ENCODE peak calls at places on chromosomes 6 and 20, in ten cellular contexts. V is bronchial epithelial cell, X is left lung, L is stomach, C is heart left ventricle, N is neural progenitor cell, E is cardiac muscle cell, F is transverse colon, Y is GM12865, A is upper lobe of right lung. P is an unnamed sample.

GRCh38 chr6:73299171-73300073 is 36.4 kb upstream of the KHDC1 start:
- DNase-seq in X (peak; percentile 75), F (no peak), N (no peak), L (no peak), A (no peak), C (peak; percentile 39), V (no peak), Y (no peak), E (peak; percentile 30), P (no peak)

GRCh38 chr20:57698191-57698866 is 11.5 kb downstream of the PMEPA1 start:
- DNase-seq in C (no peak), A (no peak), E (peak; percentile 94), N (no peak), X (no peak), Y (no peak), F (peak; percentile 77), L (peak; percentile 40), V (peak; percentile 100), P (no peak)

GRCh38 chr20:41411458-41411857 is 44.8 kb upstream of the EMILIN3 start:
- DNase-seq in N (peak; percentile 18), Y (peak; percentile 10), V (peak; percentile 39), C (no peak), F (no peak), A (no peak), X (no peak), L (no peak), E (peak; percentile 55), P (no peak)

GRCh38 chr6:164072240-164072666 is 657.7 kb downstream of the QKI start:
- DNase-seq in X (no peak), Y (no peak), N (no peak), V (no peak), F (no peak), C (no peak), E (peak; percentile 48), L (no peak), A (no peak), P (no peak)

GRCh38 chr20:60810561-60810960 is 441.5 kb upstream of the CDH4 start:
- DNase-seq in E (no peak), C (no peak), F (no peak), A (no peak), Y (no peak), L (no peak), N (no peak), V (no peak), X (no peak), P (no peak)

GRCh38 chr20:9141070-9141469 is 72.2 kb downstream of the PLCB4 start:
- DNase-seq in E (no peak), L (no peak), F (no peak), A (no peak), Y (no peak), X (no peak), C (no peak), V (no peak), N (no peak), P (no peak)

GRCh38 chr6:160945516-160946177 is 45.9 kb upstream of the MAP3K4 start:
- DNase-seq in A (no peak), F (no peak), Y (no peak), C (no peak), E (no peak), V (no peak), L (no peak), X (no peak), N (no peak), P (no peak)

GRCh38 chr20:8399963-8400362 is 267.9 kb downstream of the PLCB1 start:
- DNase-seq in C (no peak), L (no peak), Y (peak; percentile 84), V (no peak), N (no peak), E (no peak), X (no peak), F (no peak), A (no peak), P (no peak)

GRCh38 chr6:125797934-125798444 is 7.2 kb downstream of the NCOA7 start:
- DNase-seq in V (peak; percentile 38), A (no peak), L (no peak), X (no peak), C (no peak), N (no peak), Y (no peak), F (no peak), E (no peak), P (no peak)
- H3K4me3 ChIP-seq in V (no peak overlapping the region), A (no peak overlapping the region), L (no peak overlapping the region), X (no peak overlapping the region), C (no peak overlapping the region), N (no peak overlapping the region), Y (no peak overlapping the region), F (no peak overlapping the region), E (no peak overlapping the region), P (no peak overlapping the region)

GRCh38 chr20:21522479-21523397 is 8.9 kb upstream of the NKX2-2 start:
- DNase-seq in Y (no peak), E (no peak), F (no peak), C (no peak), V (no peak), N (peak; percentile 76), A (no peak), X (peak; percentile 76), L (no peak), P (no peak)
- H3K4me3 ChIP-seq in Y (no peak overlapping the region), E (peak overlapping the region; percentile 31), F (no peak overlapping the region), C (peak overlapping the region; percentile 32), V (no peak overlapping the region), N (peak overlapping the region; percentile 52), A (no peak overlapping the region), X (no peak overlapping the region), L (peak overlapping the region; percentile 36), P (peak overlapping the region; percentile 18)

GRCh38 chr6:150079604-150080003 is 10.7 kb upstream of the ULBP3 start:
- DNase-seq in F (no peak), C (no peak), N (peak; percentile 23), A (no peak), X (no peak), Y (no peak), V (no peak), L (no peak), E (no peak), P (no peak)
- H3K4me3 ChIP-seq in F (no peak overlapping the region), C (no peak overlapping the region), N (no peak overlapping the region), A (no peak overlapping the region), X (no peak overlapping the region), Y (no peak overlapping the region), V (no peak overlapping the region), L (no peak overlapping the region), E (no peak overlapping the region), P (no peak overlapping the region)

GRCh38 chr6:133242761-133243590 is 1.8 kb downstream of the EYA4 start:
- DNase-seq in N (peak; percentile 66), E (peak; percentile 2), X (peak; percentile 39), C (peak; percentile 40), A (no peak), V (peak; percentile 44), L (no peak), Y (no peak), F (no peak), P (no peak)
- H3K4me3 ChIP-seq in N (peak overlapping the region; percentile 67), E (peak overlapping the region; percentile 43), X (peak overlapping the region; percentile 32), C (peak overlapping the region; percentile 73), A (peak overlapping the region; percentile 37), V (peak overlapping the region; percentile 72), L (peak overlapping the region; percentile 58), Y (no peak overlapping the region), F (no peak overlapping the region), P (no peak overlapping the region)